ENCODE peak calls at places on chromosomes 1 and 21, in ten cellular contexts. I, J, Q, G, T, L, N, S, W and K are unnamed samples.

GRCh38 chr1:201561604-201562003 is 22.7 kb downstream of the NAV1 start:
- DNase-seq in N (no peak), W (no peak), T (no peak), G (no peak), J (no peak), S (no peak), I (no peak), L (peak), Q (peak), K (no peak)

GRCh38 chr1:2060535-2060934 is 10.3 kb downstream of the PRKCZ start:
- DNase-seq in N (no peak), T (no peak), W (no peak), G (no peak), J (no peak), I (no peak), S (no peak), Q (no peak), L (no peak), K (no peak)

GRCh38 chr1:228736844-228737415 is 1.7 kb downstream of the RHOU start:
- DNase-seq in T (no peak), I (no peak), G (no peak), S (no peak), W (no peak), Q (no peak), L (no peak), J (no peak), N (no peak), K (no peak)

GRCh38 chr1:59061876-59062275 is 235.0 kb upstream of the FGGY start:
- DNase-seq in I (peak), Q (peak), J (no peak), S (no peak), W (peak), T (peak), L (peak), G (no peak), N (no peak), K (no peak)

GRCh38 chr1:45929257-45929687 is 125.9 kb downstream of the MAST2 start:
- DNase-seq in G (no peak), T (no peak), S (no peak), L (no peak), I (no peak), J (no peak), W (no peak), N (no peak), Q (no peak), K (no peak)

GRCh38 chr21:21731626-21732025 is 733.4 kb downstream of the NCAM2 start:
- DNase-seq in T (no peak), S (no peak), L (no peak), N (no peak), Q (no peak), G (no peak), W (no peak), J (no peak), I (no peak), K (no peak)

GRCh38 chr1:161207173-161207572 is 5.0 kb downstream of the NDUFS2 start:
- DNase-seq in J (no peak), G (no peak), I (no peak), L (peak), W (no peak), S (no peak), Q (no peak), T (no peak), N (no peak), K (no peak)

GRCh38 chr1:206766251-206766856 is 4.2 kb upstream of the IL19 start:
- DNase-seq in J (no peak), Q (no peak), G (no peak), L (peak), T (peak), I (no peak), N (no peak), S (no peak), W (peak), K (peak)

GRCh38 chr1:64426691-64427090 is 43.2 kb upstream of the CACHD1 start:
- DNase-seq in N (no peak), Q (no peak), I (no peak), W (no peak), G (no peak), T (no peak), S (no peak), J (no peak), L (no peak), K (no peak)

GRCh38 chr21:20783611-20784010 is 214.6 kb upstream of the NCAM2 start:
- DNase-seq in I (no peak), L (no peak), G (no peak), W (no peak), S (no peak), N (no peak), J (no peak), Q (no peak), T (no peak), K (no peak)

GRCh38 chr1:8473892-8474300 is 156.0 kb downstream of the SLC45A1 start:
- DNase-seq in Q (no peak), L (no peak), T (no peak), S (no peak), N (no peak), I (no peak), J (no peak), G (no peak), W (no peak), K (no peak)

GRCh38 chr1:47191940-47192457 is 2.2 kb upstream of the PDZK1IP1 start:
- DNase-seq in S (no peak), G (no peak), I (no peak), N (no peak), T (no peak), L (peak), W (no peak), Q (peak), J (no peak), K (no peak)

GRCh38 chr1:33634806-33635205 is 162.4 kb downstream of the ZSCAN20 start:
- DNase-seq in S (peak), Q (no peak), T (no peak), I (no peak), L (no peak), J (no peak), W (no peak), N (no peak), G (peak), K (peak)

GRCh38 chr1:209542585-209542984 is 40.9 kb upstream of the CAMK1G start:
- DNase-seq in S (no peak), I (no peak), N (peak), L (no peak), J (peak), Q (no peak), T (no peak), G (no peak), W (no peak), K (no peak)

GRCh38 chr1:205488074-205488723 is 16.3 kb upstream of the CDK18 start:
- DNase-seq in T (peak), S (peak), W (no peak), N (no peak), G (peak), L (peak), I (no peak), J (no peak), Q (no peak), K (peak)

GRCh38 chr1:228009828-228010775 is 3.3 kb downstream of the WNT3A start:
- DNase-seq in G (peak), N (no peak), Q (peak), J (no peak), I (no peak), W (no peak), S (no peak), L (peak), T (no peak), K (no peak)

GRCh38 chr1:117235863-117236465 is 25.2 kb upstream of the VTCN1 start:
- DNase-seq in Q (no peak), N (no peak), S (no peak), G (no peak), J (no peak), T (no peak), I (no peak), W (no peak), L (no peak), K (no peak)

GRCh38 chr1:221162352-221162751 is 283.1 kb downstream of the HLX start:
- DNase-seq in N (no peak), J (no peak), I (no peak), Q (no peak), G (no peak), S (no peak), L (no peak), T (no peak), W (no peak), K (no peak)

GRCh38 chr1:165675794-165676193 is 22.6 kb downstream of the ALDH9A1 start:
- DNase-seq in N (no peak), J (no peak), W (no peak), T (no peak), S (no peak), G (no peak), L (no peak), I (no peak), Q (no peak), K (no peak)

GRCh38 chr1:168636642-168637111 is 60.3 kb downstream of the XCL1 start:
- DNase-seq in W (no peak), S (no peak), Q (no peak), L (peak), T (peak), I (peak), J (peak), G (no peak), N (peak), K (no peak)

GRCh38 chr1:1281533-1282321 is 1.5 kb downstream of the SCNN1D start:
- DNase-seq in Q (no peak), J (no peak), S (no peak), T (no peak), I (no peak), L (peak), G (peak), W (no peak), N (no peak), K (no peak)

GRCh38 chr1:189149547-189150375 is 1327.9 kb downstream of the BRINP3 start:
- DNase-seq in I (no peak), N (no peak), Q (no peak), L (no peak), G (peak), W (no peak), S (no peak), T (no peak), J (no peak), K (no peak)
- TF ChIP-seq CTCF in I (no peak), N (no peak), Q (no peak), L (no peak), G (no peak), W (no peak), S (no peak), T (no peak), J (no peak), K (peak)

DNA sequence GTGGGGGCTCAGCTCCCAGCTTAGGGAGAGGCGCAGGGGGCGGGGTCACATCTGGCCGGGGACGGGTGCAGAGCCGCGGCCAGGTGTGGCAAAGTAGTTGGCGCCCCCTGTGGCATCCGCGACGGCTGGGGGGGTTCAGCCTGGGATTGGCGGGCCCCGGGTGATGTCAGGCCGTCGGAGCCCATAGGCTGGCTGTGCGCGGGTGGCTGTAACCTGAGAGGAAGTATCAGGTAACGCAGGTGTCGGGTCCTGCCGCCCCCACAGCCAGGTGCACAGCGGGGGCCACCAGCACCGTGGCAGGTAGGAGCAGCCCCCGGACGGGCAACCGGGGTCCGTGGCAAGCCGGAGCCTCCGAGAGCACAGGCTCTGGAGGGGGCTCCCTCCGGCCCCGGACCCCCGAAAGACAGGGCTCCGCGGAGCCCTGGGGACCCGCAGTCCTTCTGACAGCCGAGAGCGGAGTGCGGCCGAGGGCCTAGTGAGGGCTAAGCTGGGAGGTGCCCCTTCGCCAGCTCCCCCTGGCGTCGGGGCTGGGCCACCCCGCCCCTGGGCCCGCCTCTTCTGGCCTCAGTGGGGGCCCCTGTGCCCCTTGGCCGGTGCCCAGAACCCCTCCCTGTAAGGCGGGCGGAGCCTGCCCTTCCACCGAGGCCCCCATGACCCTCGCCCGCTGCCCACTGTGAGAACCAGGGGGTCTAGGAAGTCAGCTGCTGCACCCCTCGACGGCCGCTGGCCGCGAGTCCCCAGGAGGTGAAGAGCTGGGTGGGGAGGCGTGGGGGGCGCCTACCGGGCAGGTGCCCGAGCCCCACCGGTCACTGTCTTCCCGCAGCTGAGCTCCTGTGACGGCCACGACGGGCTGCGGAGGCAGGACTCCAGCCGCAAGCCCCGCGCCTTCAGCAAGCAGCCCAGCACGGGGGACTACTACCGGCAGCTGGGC is 17.9 kb downstream of the TNFRSF25 start:
- DNase-seq in W (no peak), J (no peak), N (no peak), Q (no peak), T (no peak), L (no peak), S (no peak), G (no peak), I (no peak), K (no peak)
- TF ChIP-seq CTCF in W (peak), J (peak), N (peak), Q (no peak), T (no peak), L (no peak), S (peak), G (peak), I (no peak), K (no peak)

GRCh38 chr1:7120863-7121621 is 335.8 kb downstream of the CAMTA1 start:
- DNase-seq in S (no peak), N (no peak), T (no peak), G (no peak), W (no peak), Q (peak), I (no peak), L (no peak), J (no peak), K (no peak)
- TF ChIP-seq CTCF in S (peak), N (peak), T (peak), G (no peak), W (peak), Q (no peak), I (no peak), L (no peak), J (peak), K (peak)

GRCh38 chr1:39317910-39318633 is 113.6 kb downstream of the MACF1 start:
- DNase-seq in T (no peak), S (peak), L (no peak), N (no peak), Q (no peak), W (no peak), J (no peak), G (no peak), I (no peak), K (no peak)
- TF ChIP-seq CTCF in T (no peak), S (no peak), L (no peak), N (no peak), Q (no peak), W (no peak), J (no peak), G (no peak), I (no peak), K (no peak)

GRCh38 chr1:231724876-231725647 is 98.5 kb downstream of the DISC1 start:
- DNase-seq in T (peak), Q (no peak), N (no peak), J (no peak), G (peak), L (no peak), I (no peak), S (peak), W (no peak), K (peak)
- TF ChIP-seq CTCF in T (peak), Q (no peak), N (peak), J (peak), G (peak), L (no peak), I (no peak), S (peak), W (peak), K (peak)

GRCh38 chr1:156773607-156774006 is 6.3 kb downstream of the PRCC start:
- DNase-seq in I (no peak), G (no peak), L (no peak), Q (no peak), J (no peak), W (no peak), N (no peak), S (no peak), T (no peak), K (no peak)
- TF ChIP-seq CTCF in I (no peak), G (peak), L (peak), Q (no peak), J (peak), W (peak), N (no peak), S (peak), T (no peak), K (no peak)

GRCh38 chr1:6450943-6451373 is 15.0 kb downstream of the TNFRSF25 start:
- DNase-seq in L (no peak), N (no peak), J (no peak), S (no peak), I (no peak), T (no peak), W (no peak), G (no peak), Q (no peak), K (no peak)

GRCh38 chr1:6456800-6457466 is 9.0 kb downstream of the TNFRSF25 start:
- DNase-seq in L (no peak), J (no peak), N (no peak), I (no peak), T (no peak), S (no peak), W (no peak), G (no peak), Q (no peak), K (no peak)

GRCh38 chr1:6450005-6450450 is 15.9 kb downstream of the TNFRSF25 start:
- DNase-seq in S (no peak), I (no peak), W (no peak), T (no peak), G (no peak), J (no peak), L (no peak), N (no peak), Q (no peak), K (no peak)

GRCh38 chr1:6459850-6460265 is 6.1 kb downstream of the TNFRSF25 start:
- DNase-seq in G (no peak), Q (no peak), T (no peak), S (no peak), J (no peak), I (no peak), L (no peak), W (no peak), N (no peak), K (no peak)

DNA sequence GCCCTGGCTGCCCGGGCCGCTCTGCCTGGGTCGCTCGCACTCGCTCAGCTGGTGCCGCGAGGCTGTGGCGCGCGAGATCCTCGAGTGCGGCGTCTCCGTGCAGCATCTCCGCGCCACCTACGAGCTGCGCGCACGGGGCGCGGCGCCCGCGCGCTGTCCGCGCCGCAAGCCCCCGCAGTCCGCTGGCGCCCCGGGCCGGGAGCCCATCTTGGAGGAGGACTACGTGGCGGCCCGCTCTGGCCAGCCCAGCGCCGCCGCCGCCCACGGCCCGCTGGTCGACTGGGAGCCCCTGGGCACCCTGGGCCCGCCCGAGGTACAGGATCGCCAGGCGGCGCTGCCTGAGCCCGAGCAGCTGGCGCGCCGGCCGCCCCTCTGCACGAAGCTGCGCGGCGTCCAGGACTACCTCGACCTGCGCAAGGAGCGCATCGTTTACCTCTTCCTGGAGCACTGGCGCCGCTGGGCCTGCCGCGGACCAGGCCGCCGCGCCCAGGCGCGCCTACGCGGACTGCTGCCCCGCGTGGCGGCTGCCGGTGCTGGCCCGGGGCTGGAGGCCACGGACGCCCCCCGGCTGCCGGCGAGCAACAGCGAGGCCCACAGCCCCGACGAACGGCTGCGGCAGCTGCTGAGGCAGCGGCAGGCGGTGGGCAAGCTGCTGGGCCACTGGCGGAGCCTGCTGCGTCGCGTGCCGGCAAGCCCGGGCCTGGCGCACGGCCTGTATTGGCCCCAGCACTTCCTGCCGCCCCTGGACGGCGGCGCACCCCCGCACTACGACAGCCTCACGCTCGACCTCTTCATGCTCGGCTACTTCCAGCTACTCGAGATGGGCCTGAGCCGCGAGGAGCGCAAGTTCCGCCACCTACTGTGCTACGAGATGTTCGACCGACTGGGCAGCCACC is 10.9 kb downstream of the TNFRSF25 start:
- DNase-seq in G (peak), J (no peak), T (no peak), Q (no peak), N (no peak), W (no peak), I (no peak), L (no peak), S (peak), K (no peak)
- TF ChIP-seq CTCF in G (no peak), J (peak), T (no peak), Q (no peak), N (no peak), W (no peak), I (no peak), L (no peak), S (peak), K (peak)

DNA sequence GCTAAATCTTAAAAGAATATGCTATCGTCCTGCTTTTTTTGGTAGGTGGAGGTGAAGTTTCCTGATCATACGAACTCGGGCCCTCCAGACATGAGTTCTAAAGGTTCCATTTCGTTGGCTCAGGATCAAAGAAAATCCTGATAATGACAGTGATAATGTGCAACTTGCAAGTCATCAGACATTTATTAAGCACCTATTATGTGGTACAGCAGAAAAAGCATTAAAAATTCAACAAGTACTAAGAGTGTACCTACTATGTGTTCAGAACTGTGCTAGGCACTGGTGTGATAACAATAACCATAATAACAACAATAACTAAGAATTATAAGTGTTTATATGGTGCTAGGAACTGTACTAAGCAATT is 3.9 kb upstream of the IER5 start:
- DNase-seq in L (no peak), S (no peak), G (no peak), T (no peak), J (no peak), W (no peak), I (no peak), Q (no peak), N (no peak), K (no peak)
- TF ChIP-seq CTCF in L (no peak), S (no peak), G (no peak), T (no peak), J (no peak), W (no peak), I (no peak), Q (no peak), N (no peak), K (no peak)

GRCh38 chr1:86551305-86551704 is 4.4 kb downstream of the CLCA4 start:
- DNase-seq in L (no peak), G (no peak), N (no peak), Q (no peak), W (no peak), S (no peak), T (no peak), J (no peak), I (no peak), K (no peak)
- TF ChIP-seq CTCF in L (no peak), G (no peak), N (no peak), Q (no peak), W (no peak), S (no peak), T (no peak), J (no peak), I (no peak), K (no peak)

DNA sequence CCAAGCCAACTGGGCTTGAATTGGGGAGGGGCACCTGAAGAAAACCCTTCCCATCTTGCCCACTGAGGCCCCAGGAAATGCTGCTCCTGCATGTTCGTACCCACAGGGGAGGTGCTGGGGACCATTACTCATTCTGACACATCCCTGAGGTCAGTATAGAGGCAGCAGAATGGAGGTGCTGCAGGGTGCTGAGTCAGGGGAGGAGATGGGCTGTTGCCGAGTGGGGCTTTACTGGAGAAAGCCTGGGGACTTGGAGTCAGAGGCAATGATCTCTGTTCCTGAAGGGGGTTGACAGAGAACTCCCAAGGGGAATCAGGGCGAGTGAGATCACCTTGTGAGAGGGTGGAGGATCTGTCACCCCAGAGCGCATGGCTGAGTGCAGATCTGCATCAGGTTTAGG is 40.2 kb upstream of the KCNA10 start:
- DNase-seq in N (peak), S (no peak), I (no peak), W (no peak), L (no peak), G (no peak), T (no peak), J (no peak), Q (peak), K (no peak)
- TF ChIP-seq CTCF in N (no peak), S (no peak), I (no peak), W (no peak), L (no peak), G (no peak), T (no peak), J (no peak), Q (no peak), K (no peak)